ENCODE peak calls at places on chromosome 3, in four cellular contexts. W is coronary artery, S is right cardiac atrium, U is upper lobe of right lung. E is an unnamed sample.

GRCh38 chr3:153624310-153625030 is 462.4 kb downstream of the RAP2B start:
- DNase-seq in W (no peak), S (no peak), U (no peak), E (no peak)

GRCh38 chr3:150359381-150359780 is 48.7 kb upstream of the TSC22D2 start:
- DNase-seq in W (no peak), S (no peak), U (no peak), E (no peak)

GRCh38 chr3:87958289-87958688 is 100.5 kb downstream of the CGGBP1 start:
- DNase-seq in W (no peak), S (no peak), U (no peak), E (no peak)

GRCh38 chr3:190073264-190073663 is 47.4 kb downstream of the P3H2 start:
- DNase-seq in W (no peak), S (no peak), U (no peak), E (no peak)

GRCh38 chr3:102229062-102229655 is 205.7 kb upstream of the ZPLD1 start:
- DNase-seq in W (no peak), S (peak; percentile 69), U (peak; percentile 67), E (peak; percentile 73)

GRCh38 chr3:25428003-25428861 is at the start of gene RARB:
- DNase-seq in W (peak; percentile 88), S (peak; percentile 86), U (peak; percentile 66), E (peak; percentile 83)

GRCh38 chr3:78613366-78614008 is 1154.3 kb downstream of the ROBO1 start:
- DNase-seq in W (no peak), S (no peak), U (no peak), E (no peak)

GRCh38 chr3:56754753-56755365 is 46.9 kb downstream of the ARHGEF3 start:
- DNase-seq in W (no peak), S (peak; percentile 56), U (peak; percentile 69), E (peak; percentile 63)

GRCh38 chr3:128685001-128685726 is 34.5 kb upstream of the RPN1 start:
- DNase-seq in W (no peak), S (no peak), U (no peak), E (no peak)

GRCh38 chr3:14691239-14691638 is 16.3 kb downstream of the C3orf20 start:
- DNase-seq in W (no peak), S (no peak), U (no peak), E (no peak)

GRCh38 chr3:177420643-177421042 is 223.4 kb upstream of the TBL1XR1 start:
- DNase-seq in W (no peak), S (no peak), U (no peak), E (no peak)

GRCh38 chr3:52614689-52615088 is 71.0 kb downstream of the PBRM1 start:
- DNase-seq in W (no peak), S (no peak), U (no peak), E (no peak)

GRCh38 chr3:26058774-26059455 is 269.0 kb downstream of the OXSM start:
- DNase-seq in W (no peak), S (no peak), U (no peak), E (no peak)

GRCh38 chr3:346186-346585 is 149.6 kb downstream of the CHL1 start:
- DNase-seq in W (no peak), S (no peak), U (no peak), E (no peak)

GRCh38 chr3:39124876-39125836 is 17.7 kb downstream of the TTC21A start:
- DNase-seq in W (no peak), S (no peak), U (no peak), E (no peak)

GRCh38 chr3:64329037-64329436 is 103.8 kb upstream of the PRICKLE2 start:
- DNase-seq in W (no peak), S (no peak), U (no peak), E (no peak)

GRCh38 chr3:168040624-168041208 is 55.0 kb downstream of the GOLIM4 start:
- DNase-seq in W (no peak), S (no peak), U (no peak), E (no peak)

GRCh38 chr3:112448939-112449338 is 50.3 kb downstream of the BTLA start:
- DNase-seq in W (no peak), S (no peak), U (no peak), E (no peak)

GRCh38 chr3:30614373-30614772 is 8.0 kb downstream of the TGFBR2 start:
- DNase-seq in W (no peak), S (no peak), U (no peak), E (no peak)

GRCh38 chr3:44136421-44136820 is 105.3 kb upstream of the TOPAZ1 start:
- DNase-seq in W (no peak), S (no peak), U (no peak), E (no peak)

GRCh38 chr3:16506884-16507409 is 6.6 kb downstream of the RFTN1 start:
- DNase-seq in W (no peak), S (no peak), U (no peak), E (no peak)

GRCh38 chr3:52682016-52682415 is 3.7 kb downstream of the PBRM1 start:
- DNase-seq in W (no peak), S (no peak), U (no peak), E (no peak)

GRCh38 chr3:31014317-31015040 is 120.0 kb upstream of the GADL1 start:
- DNase-seq in W (no peak), S (no peak), U (no peak), E (no peak)

GRCh38 chr3:173336261-173336660 is 61.3 kb upstream of the NLGN1 start:
- DNase-seq in W (no peak), S (no peak), U (no peak), E (no peak)

GRCh38 chr3:66836363-66837152 is 161.5 kb upstream of the KBTBD8 start:
- DNase-seq in W (no peak), S (no peak), U (no peak), E (no peak)

GRCh38 chr3:106209482-106209881 is 340.7 kb upstream of the CBLB start:
- DNase-seq in W (no peak), S (no peak), U (no peak), E (no peak)

GRCh38 chr3:9787714-9788113 is 4.6 kb downstream of the TADA3 start:
- DNase-seq in W (no peak), S (no peak), U (no peak), E (peak; percentile 34)

GRCh38 chr3:157333551-157333991 is 103.1 kb upstream of the PTX3 start:
- DNase-seq in W (no peak), S (no peak), U (no peak), E (no peak)

GRCh38 chr3:184317201-184317600 is 2.8 kb downstream of the EIF4G1 start:
- DNase-seq in W (no peak), S (peak; percentile 56), U (no peak), E (peak; percentile 38)

GRCh38 chr3:184322731-184323487 is 8.5 kb downstream of the EIF4G1 start:
- DNase-seq in W (no peak), S (peak; percentile 53), U (no peak), E (no peak)

GRCh38 chr3:184316792-184317191 is 2.4 kb downstream of the EIF4G1 start:
- DNase-seq in W (no peak), S (peak; percentile 16), U (no peak), E (peak; percentile 40)

GRCh38 chr3:184321666-184322065 is 7.3 kb downstream of the EIF4G1 start:
- DNase-seq in W (no peak), S (peak; percentile 60), U (no peak), E (no peak)

DNA sequence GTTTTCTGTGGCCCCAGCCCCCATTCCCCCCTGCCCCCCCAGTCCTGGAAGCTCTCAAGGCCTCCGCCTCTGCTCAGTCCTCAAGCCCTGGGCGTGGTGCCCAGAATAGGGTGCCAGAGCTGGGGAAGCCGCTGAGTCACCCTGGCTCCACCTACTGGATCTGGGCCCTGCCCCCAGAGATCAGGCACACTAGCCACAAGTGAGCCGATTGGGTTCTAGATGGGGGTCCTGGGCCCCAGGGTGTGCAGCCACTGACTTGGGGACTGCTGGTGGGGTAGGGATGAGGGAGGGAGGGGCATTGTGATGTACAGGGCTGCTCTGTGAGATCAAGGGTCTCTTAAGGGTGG is 5.7 kb downstream of the EIF4G1 start:
- DNase-seq in W (peak; percentile 98), S (peak; percentile 99), U (peak; percentile 98), E (peak; percentile 98)
- H3K27ac ChIP-seq in W (peak overlapping the region; percentile 83), S (peak overlapping the region; percentile 53), U (peak overlapping the region; percentile 81), E (no peak overlapping the region)

GRCh38 chr3:6182909-6183308 is 678.0 kb upstream of the GRM7 start:
- DNase-seq in W (no peak), S (no peak), U (no peak), E (no peak)

GRCh38 chr3:6179761-6180160 is 681.2 kb upstream of the GRM7 start:
- DNase-seq in W (no peak), S (no peak), U (no peak), E (no peak)

GRCh38 chr3:6177417-6177816 is 683.5 kb upstream of the GRM7 start:
- DNase-seq in W (no peak), S (no peak), U (no peak), E (no peak)

GRCh38 chr3:6180171-6180570 is 680.7 kb upstream of the GRM7 start:
- DNase-seq in W (no peak), S (no peak), U (no peak), E (no peak)
- H3K27ac ChIP-seq in W (no peak overlapping the region), S (no peak overlapping the region), U (no peak overlapping the region), E (no peak overlapping the region)

GRCh38 chr3:48236531-48236930 is 4.4 kb upstream of the ZNF589 start:
- DNase-seq in W (no peak), S (no peak), U (peak; percentile 10), E (no peak)
- H3K27ac ChIP-seq in W (no peak overlapping the region), S (no peak overlapping the region), U (no peak overlapping the region), E (no peak overlapping the region)

DNA sequence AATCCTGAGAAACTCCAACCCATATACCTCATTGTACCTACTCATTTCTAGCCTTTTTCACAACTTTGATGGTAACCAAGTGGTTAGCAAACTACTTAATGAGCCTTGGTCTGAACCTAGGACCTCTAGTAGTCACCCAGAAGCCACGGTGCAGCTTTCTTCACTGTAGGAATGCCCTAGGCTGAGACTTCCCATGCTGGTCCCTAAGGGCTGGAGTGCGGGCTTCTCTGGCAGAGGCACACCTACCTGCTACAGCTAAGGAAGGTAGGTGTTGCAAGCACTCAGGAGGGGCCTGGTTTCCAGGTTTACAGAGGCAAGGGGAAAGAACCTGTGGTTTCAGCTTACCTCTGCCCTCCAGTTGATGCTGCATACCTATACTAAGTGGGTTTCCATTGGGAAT is 65.4 kb downstream of the DHX30 start:
- DNase-seq in W (peak; percentile 63), S (no peak), U (no peak), E (peak; percentile 12)
- H3K27ac ChIP-seq in W (no peak overlapping the region), S (no peak overlapping the region), U (no peak overlapping the region), E (no peak overlapping the region)

GRCh38 chr3:159818997-159819500 is 169.6 kb upstream of the IL12A start:
- DNase-seq in W (no peak), S (no peak), U (no peak), E (no peak)

GRCh38 chr3:159817136-159817535 is 171.5 kb upstream of the IL12A start:
- DNase-seq in W (no peak), S (no peak), U (no peak), E (no peak)

GRCh38 chr3:159818399-159818798 is 170.2 kb upstream of the IL12A start:
- DNase-seq in W (no peak), S (peak; percentile 61), U (no peak), E (no peak)

GRCh38 chr3:159816507-159816906 is 172.1 kb upstream of the IL12A start:
- DNase-seq in W (no peak), S (no peak), U (no peak), E (no peak)

DNA sequence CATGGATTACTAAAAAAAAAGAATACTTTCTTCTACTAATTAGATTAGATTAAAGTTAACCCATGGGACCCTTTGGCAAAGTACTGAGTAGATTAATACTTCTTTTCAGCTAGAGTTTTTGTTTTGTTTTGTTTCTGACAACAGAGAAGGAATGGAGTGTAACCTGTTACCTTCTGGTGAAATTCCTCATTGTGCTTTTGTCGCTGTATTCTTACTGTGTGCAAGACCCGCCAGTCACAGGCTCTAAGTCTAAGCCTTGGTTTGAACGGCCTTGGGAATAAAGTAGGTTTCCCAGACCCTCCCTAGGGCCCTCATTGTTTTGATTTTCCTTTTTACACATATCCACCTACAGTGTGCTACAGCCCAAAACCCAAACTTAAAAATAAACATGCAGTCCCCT is 171.1 kb upstream of the IL12A start:
- DNase-seq in W (no peak), S (no peak), U (no peak), E (no peak)
- H3K27ac ChIP-seq in W (no peak overlapping the region), S (no peak overlapping the region), U (no peak overlapping the region), E (no peak overlapping the region)